ENCODE peak calls at places on chromosomes 16 and 17, in four cellular contexts. G is stimulated activated CD4-positive, alpha-beta T cell treated with anti-CD3 and anti-CD28 coated beads, Interleukin-1b, Interleukin-23, amount 100 ng/mL, for 24 hours; H is cardiac fibroblast; P is psoas muscle. Z is an unnamed sample.

GRCh38 chr16:11916524-11917285 is 949 bp upstream of the GSPT1 start:
- DNase-seq in H (peak), P (no peak), G (no peak), Z (no peak)

GRCh38 chr17:45284176-45285140 is 22.6 kb upstream of the SPATA32 start:
- DNase-seq in P (peak), H (no peak), G (no peak), Z (no peak)

GRCh38 chr16:1420111-1420539 is 422 bp downstream of the UQCC4 start:
- DNase-seq in H (no peak), P (no peak), G (no peak), Z (no peak)

GRCh38 chr16:89084814-89085612 is 8.6 kb upstream of the ACSF3 start:
- DNase-seq in P (no peak), H (no peak), G (no peak), Z (no peak)

GRCh38 chr17:13746379-13746778 is 144.7 kb upstream of the HS3ST3A1 start:
- DNase-seq in G (no peak), H (no peak), P (no peak), Z (no peak)

GRCh38 chr17:28324776-28325175 is 5.8 kb downstream of the TMEM97 start:
- DNase-seq in H (no peak), P (no peak), G (no peak), Z (no peak)

GRCh38 chr17:73390851-73391250 is 79.0 kb upstream of the CDC42EP4 start:
- DNase-seq in G (no peak), P (no peak), H (no peak), Z (no peak)

GRCh38 chr17:5580974-5581373 is 3.3 kb downstream of the NLRP1 start:
- DNase-seq in G (no peak), H (no peak), P (no peak), Z (no peak)

GRCh38 chr16:89115216-89115949 is 21.7 kb downstream of the ACSF3 start:
- DNase-seq in P (peak), H (peak), G (peak), Z (no peak)